ENCODE peak calls at places on chromosomes 5 and 9, in four cellular contexts. E, K, A and I are unnamed samples.
A peak's percentile ranks its signal among the peaks of the same experiment; 100 is the strongest.

GRCh38 chr5:72178910-72179815 is 71.9 kb downstream of the MAP1B start:
- DNase-seq in E (no peak), K (peak; percentile 17), A (peak; percentile 61), I (no peak)

GRCh38 chr5:159210306-159210722 is 961 bp upstream of the RNF145 start:
- DNase-seq in E (peak; percentile 8), K (peak; percentile 55), A (no peak), I (peak; percentile 25)

GRCh38 chr9:116175616-116176015 is 22.0 kb downstream of the PAPPA start:
- DNase-seq in E (no peak), K (no peak), A (no peak), I (no peak)

GRCh38 chr5:173974688-173975239 is 14.2 kb upstream of the C5orf47 start:
- DNase-seq in E (no peak), K (no peak), A (no peak), I (no peak)

GRCh38 chr9:96453625-96454024 is 3.7 kb downstream of the HABP4 start:
- DNase-seq in E (no peak), K (peak; percentile 75), A (peak; percentile 16), I (no peak)

GRCh38 chr5:180291234-180291940 is 496 bp downstream of the MAPK9 start:
- DNase-seq in E (peak; percentile 50), K (peak; percentile 45), A (no peak), I (peak; percentile 57)

GRCh38 chr5:90506221-90506620 is 23.2 kb downstream of the LYSMD3 start:
- DNase-seq in E (no peak), K (no peak), A (no peak), I (no peak)

GRCh38 chr9:87138128-87139040 is 191.1 kb upstream of the GAS1 start:
- DNase-seq in E (no peak), K (no peak), A (no peak), I (no peak)

GRCh38 chr5:60447488-60447920 is 252.5 kb downstream of the DEPDC1B start:
- DNase-seq in E (no peak), K (no peak), A (no peak), I (no peak)

GRCh38 chr5:41537581-41537980 is 27.2 kb upstream of the PLCXD3 start:
- DNase-seq in E (no peak), K (no peak), A (no peak), I (no peak)

GRCh38 chr5:95822038-95822407 is 503 bp downstream of the GLRX start:
- DNase-seq in E (no peak), K (peak; percentile 57), A (peak; percentile 52), I (no peak)

GRCh38 chr9:69018688-69019087 is 4.8 kb upstream of the PRKACG start:
- DNase-seq in E (no peak), K (no peak), A (no peak), I (no peak)

GRCh38 chr5:124504081-124504916 is 242.1 kb downstream of the ZNF608 start:
- DNase-seq in E (no peak), K (no peak), A (no peak), I (no peak)

GRCh38 chr5:172046613-172047012 is 40.2 kb upstream of the FBXW11 start:
- DNase-seq in E (no peak), K (no peak), A (no peak), I (no peak)

GRCh38 chr5:19865336-19866087 is 122.5 kb downstream of the CDH18 start:
- DNase-seq in E (no peak), K (no peak), A (no peak), I (no peak)

GRCh38 chr9:35820076-35820475 is 5.2 kb upstream of the HINT2 start:
- DNase-seq in E (no peak), K (no peak), A (no peak), I (no peak)

GRCh38 chr9:76456202-76456926 is 2.6 kb upstream of the GCNT1 start:
- DNase-seq in E (no peak), K (no peak), A (no peak), I (no peak)

GRCh38 chr5:134567651-134568338 is 42.3 kb downstream of the JADE2 start:
- DNase-seq in E (no peak), K (no peak), A (no peak), I (no peak)

GRCh38 chr9:14209399-14209990 is 104.4 kb downstream of the NFIB start:
- DNase-seq in E (no peak), K (no peak), A (no peak), I (no peak)

GRCh38 chr5:43570487-43571158 is 13.7 kb upstream of the PAIP1 start:
- DNase-seq in E (no peak), K (no peak), A (no peak), I (no peak)

GRCh38 chr9:80028501-80028900 is 456.7 kb downstream of the TLE4 start:
- DNase-seq in E (no peak), K (no peak), A (no peak), I (no peak)

GRCh38 chr9:105950894-105951293 is 256.6 kb downstream of the TMEM38B start:
- DNase-seq in E (no peak), K (no peak), A (no peak), I (no peak)

GRCh38 chr5:138241688-138242547 is 28.8 kb upstream of the CDC23 start:
- DNase-seq in E (no peak), K (no peak), A (peak; percentile 47), I (no peak)

GRCh38 chr9:27373851-27374250 is 76.9 kb upstream of the EQTN start:
- DNase-seq in E (no peak), K (no peak), A (no peak), I (no peak)

GRCh38 chr9:123482295-123482970 is 126.4 kb downstream of the CRB2 start:
- DNase-seq in E (no peak), K (no peak), A (no peak), I (no peak)

GRCh38 chr5:76813982-76814562 is 4.8 kb upstream of the F2RL1 start:
- DNase-seq in E (no peak), K (peak; percentile 82), A (no peak), I (no peak)

GRCh38 chr9:106883626-106884190 is 20.7 kb downstream of the ZNF462 start:
- DNase-seq in E (no peak), K (no peak), A (no peak), I (no peak)

GRCh38 chr5:138000102-138000723 is 32.7 kb downstream of the FAM13B start:
- DNase-seq in E (no peak), K (peak; percentile 16), A (no peak), I (no peak)

GRCh38 chr5:1239514-1240251 is 14.5 kb downstream of the SLC6A18 start:
- DNase-seq in E (no peak), K (no peak), A (no peak), I (no peak)

GRCh38 chr9:95381243-95381642 is 63.7 kb upstream of the FANCC start:
- DNase-seq in E (no peak), K (no peak), A (no peak), I (no peak)

GRCh38 chr9:9774471-9774870 is 838.3 kb downstream of the PTPRD start:
- DNase-seq in E (no peak), K (no peak), A (no peak), I (no peak)

GRCh38 chr5:128062172-128062746 is 21.3 kb upstream of the SLC12A2 start:
- DNase-seq in E (no peak), K (no peak), A (no peak), I (no peak)

GRCh38 chr5:93924628-93925027 is 183.2 kb upstream of the POU5F2 start:
- DNase-seq in E (no peak), K (no peak), A (no peak), I (no peak)

GRCh38 chr5:149338364-149338763 is 6.9 kb upstream of the GRPEL2 start:
- DNase-seq in E (no peak), K (no peak), A (no peak), I (no peak)

GRCh38 chr9:3906437-3907213 is 380.8 kb upstream of the RFX3 start:
- DNase-seq in E (no peak), K (peak; percentile 12), A (no peak), I (no peak)

GRCh38 chr9:107621436-107621835 is 131.9 kb upstream of the KLF4 start:
- DNase-seq in E (no peak), K (no peak), A (no peak), I (no peak)

GRCh38 chr5:79961731-79962579 is 29.1 kb downstream of the MTX3 start:
- DNase-seq in E (no peak), K (no peak), A (no peak), I (no peak)

GRCh38 chr9:113454914-113455761 is 8.4 kb upstream of the RGS3 start:
- DNase-seq in E (no peak), K (no peak), A (no peak), I (no peak)

GRCh38 chr9:114300846-114301797 is 21.8 kb upstream of the ORM1 start:
- DNase-seq in E (no peak), K (no peak), A (no peak), I (no peak)

GRCh38 chr9:36922548-36922947 is 111.5 kb downstream of the PAX5 start:
- DNase-seq in E (no peak), K (peak; percentile 63), A (no peak), I (no peak)